ENCODE peak calls at places on chromosomes 6 and 20, in nine cellular contexts. U is pancreas, O is cardiac muscle cell, H is BE2C, N is stomach, E is PC-3, A is ovary, C is uterus, J is right atrium auricular region. R is an unnamed sample.
A peak's percentile ranks its signal among the peaks of the same experiment; 100 is the strongest.

GRCh38 chr6:156595481-156595880 is 181.7 kb upstream of the ARID1B start:
- DNase-seq in U (no peak), O (no peak), H (no peak), N (no peak), E (peak; percentile 15), A (no peak), C (no peak), J (no peak), R (no peak)

GRCh38 chr20:51510169-51510568 is 32.4 kb downstream of the NFATC2 start:
- DNase-seq in U (no peak), O (peak; percentile 35), H (no peak), N (no peak), E (no peak), A (no peak), C (no peak), J (no peak), R (no peak)

GRCh38 chr20:20466341-20466879 is 98.5 kb downstream of the INSM1 start:
- DNase-seq in U (no peak), O (no peak), H (peak; percentile 76), N (no peak), E (no peak), A (no peak), C (no peak), J (no peak), R (no peak)

GRCh38 chr20:2133318-2134183 is 31.9 kb downstream of the STK35 start:
- DNase-seq in U (no peak), O (peak; percentile 42), H (no peak), N (no peak), E (peak; percentile 55), A (no peak), C (peak; percentile 40), J (peak; percentile 77), R (no peak)

GRCh38 chr6:128465368-128466343 is 54.7 kb downstream of the PTPRK start:
- DNase-seq in U (no peak), O (no peak), H (no peak), N (no peak), E (no peak), A (no peak), C (no peak), J (no peak), R (no peak)

GRCh38 chr6:49772296-49772695 is 14.8 kb downstream of the PGK2 start:
- DNase-seq in U (no peak), O (no peak), H (no peak), N (no peak), E (no peak), A (no peak), C (no peak), J (no peak), R (no peak)

GRCh38 chr6:44044154-44044539 is 83.1 kb downstream of the MRPL14 start:
- DNase-seq in U (no peak), O (no peak), H (no peak), N (no peak), E (no peak), A (no peak), C (no peak), J (no peak), R (no peak)

GRCh38 chr20:1577906-1578305 is 20.4 kb upstream of the SIRPD start:
- DNase-seq in U (no peak), O (no peak), H (no peak), N (no peak), E (peak; percentile 1), A (no peak), C (no peak), J (no peak), R (no peak)

DNA sequence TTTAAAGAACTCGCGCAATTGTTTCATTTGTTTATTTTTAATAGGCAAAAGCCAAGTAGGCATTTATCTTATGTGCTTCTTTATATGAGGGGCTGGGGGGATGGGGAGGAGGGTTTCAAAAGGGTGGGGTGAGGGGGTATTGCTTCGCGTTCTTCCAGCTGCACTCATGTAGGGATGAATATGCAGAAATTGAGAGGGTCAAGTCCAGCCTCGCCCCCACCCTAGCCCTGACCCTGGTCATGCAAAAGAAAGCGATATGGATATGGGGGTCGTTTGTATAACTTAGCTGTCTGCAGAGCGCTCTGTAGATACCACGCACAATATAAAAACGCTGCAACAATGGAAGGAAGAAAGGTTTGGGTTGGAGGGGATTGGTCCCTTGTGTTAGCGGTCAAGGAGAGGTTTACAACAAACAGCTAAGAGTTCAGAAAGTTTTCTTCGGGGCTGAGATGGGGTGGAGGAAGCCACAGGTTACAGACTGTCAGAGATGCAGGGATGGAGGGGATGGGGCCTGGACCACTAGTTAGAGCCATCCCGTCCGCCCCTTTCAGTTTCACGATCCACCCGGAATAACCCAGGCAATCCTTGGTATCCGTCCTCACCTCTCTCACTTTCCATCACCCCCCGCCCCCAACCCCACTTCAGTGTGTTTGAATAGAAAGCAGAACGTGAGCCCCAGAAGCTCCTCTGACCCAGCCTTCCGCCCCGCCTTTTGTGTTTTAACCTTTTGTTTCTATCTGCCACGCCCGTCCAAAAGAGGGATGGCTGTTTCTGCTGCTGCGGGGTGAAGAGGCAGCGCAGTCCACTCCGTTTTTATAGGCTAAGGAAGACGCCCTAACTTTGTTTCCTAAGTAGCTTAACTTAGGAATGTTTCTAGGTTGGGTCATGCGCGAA is 73.5 kb downstream of the SOX4 start:
- DNase-seq in U (no peak), O (no peak), H (no peak), N (no peak), E (no peak), A (peak; percentile 50), C (peak; percentile 26), J (no peak), R (no peak)
- H3K4me1 ChIP-seq in U (no peaks in the 10 kb centered on the region), O (no peaks in the 10 kb centered on the region), H (no peaks in the 10 kb centered on the region), N (peaks cover 39% of the 10 kb centered on the region), E (no peaks in the 10 kb centered on the region), A (no peaks in the 10 kb centered on the region), C (no peaks in the 10 kb centered on the region), J (peaks cover 29% of the 10 kb centered on the region), R (peaks cover 9% of the 10 kb centered on the region)

GRCh38 chr6:116108836-116109235 is 8.2 kb downstream of the NT5DC1 start:
- DNase-seq in U (no peak), O (peak; percentile 36), H (peak; percentile 62), N (no peak), E (no peak), A (no peak), C (no peak), J (no peak), R (no peak)

GRCh38 chr6:116115781-116116180 is 10.2 kb downstream of the COL10A1 start:
- DNase-seq in U (no peak), O (no peak), H (no peak), N (no peak), E (peak; percentile 6), A (no peak), C (no peak), J (no peak), R (no peak)

GRCh38 chr6:116106146-116106545 is 5.5 kb downstream of the NT5DC1 start:
- DNase-seq in U (no peak), O (no peak), H (no peak), N (no peak), E (no peak), A (no peak), C (no peak), J (no peak), R (no peak)

GRCh38 chr6:116113386-116113785 is 12.5 kb downstream of the COL10A1 start:
- DNase-seq in U (no peak), O (no peak), H (no peak), N (no peak), E (no peak), A (no peak), C (no peak), J (no peak), R (no peak)

DNA sequence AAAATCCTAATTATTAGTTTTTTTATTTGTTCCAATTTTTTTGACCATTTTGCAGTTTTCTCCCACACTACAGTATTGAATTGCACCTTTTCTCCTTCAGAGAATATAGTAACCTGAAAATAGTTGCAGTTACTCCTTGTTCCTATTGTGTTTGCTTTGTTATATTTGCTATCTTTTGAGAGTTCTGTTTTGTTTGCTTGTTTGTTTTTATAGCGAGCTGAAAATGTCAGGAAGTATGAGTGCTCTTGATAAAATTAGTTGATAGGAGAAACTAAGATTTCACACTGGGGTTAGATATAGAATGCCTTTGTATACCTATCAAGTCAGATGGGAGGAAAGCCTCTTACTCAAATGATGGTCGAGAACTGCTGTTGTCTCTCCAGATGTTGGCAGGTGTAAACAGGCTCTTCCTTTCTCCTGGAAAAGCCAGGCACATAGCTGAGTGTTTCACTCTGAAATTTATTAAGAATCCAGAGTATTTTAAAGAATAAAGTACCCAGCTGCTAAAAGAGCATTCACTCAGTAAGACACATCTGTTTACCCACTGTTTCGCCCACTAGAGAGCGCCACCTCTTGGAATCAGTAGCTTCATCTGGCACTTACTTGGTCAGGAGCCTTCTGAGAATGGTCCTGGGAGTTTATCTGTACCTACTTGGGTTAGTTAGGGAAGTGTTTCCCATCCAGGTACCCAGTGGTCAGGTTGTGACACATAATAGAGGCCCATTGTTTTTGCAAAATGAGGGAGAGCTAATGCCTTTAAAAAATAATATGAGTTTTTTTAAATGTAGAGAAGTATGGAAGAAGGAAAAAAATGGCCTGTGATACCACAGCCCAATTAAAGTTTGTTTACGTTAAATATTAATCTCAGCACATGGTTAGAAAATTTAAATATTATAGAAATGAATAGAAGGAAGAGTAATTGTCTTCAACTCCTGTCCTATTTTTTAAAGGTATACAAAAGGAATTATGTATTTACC is 11.2 kb downstream of the NT5DC1 start:
- DNase-seq in U (no peak), O (peak; percentile 60), H (peak; percentile 63), N (peak; percentile 37), E (peak; percentile 64), A (no peak), C (no peak), J (no peak), R (no peak)
- H3K36me3 ChIP-seq in U (peaks cover 4% of the 10 kb centered on the region), O (peaks cover 17% of the 10 kb centered on the region), H (no peaks in the 10 kb centered on the region), N (peaks cover 77% of the 10 kb centered on the region), E (peaks cover 5% of the 10 kb centered on the region), A (no peaks in the 10 kb centered on the region), C (no peaks in the 10 kb centered on the region), J (peaks cover 43% of the 10 kb centered on the region), R (peaks cover 19% of the 10 kb centered on the region)

GRCh38 chr6:28462401-28462800 is 19.1 kb upstream of the ZSCAN23 start:
- DNase-seq in U (no peak), O (no peak), H (no peak), N (no peak), E (no peak), A (no peak), C (no peak), J (no peak), R (no peak)

DNA sequence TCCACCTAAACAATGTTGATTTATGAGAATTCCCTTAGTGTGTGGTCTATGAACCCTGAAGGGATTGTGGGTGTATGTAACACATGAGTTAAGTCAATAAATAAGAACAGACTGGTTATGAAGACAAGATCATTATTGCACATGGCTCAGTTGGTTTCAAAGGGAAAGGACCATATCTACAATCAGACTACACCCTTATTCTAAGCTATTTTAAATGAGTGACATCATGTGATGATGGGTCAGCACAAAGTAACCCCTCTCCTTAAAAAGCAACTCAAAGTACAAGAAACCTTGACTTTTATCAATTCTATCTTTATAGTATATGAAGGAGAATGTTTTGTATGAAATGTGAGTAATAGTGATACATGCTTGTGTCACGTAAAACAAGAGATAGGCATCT is 15.3 kb upstream of the ZSCAN23 start:
- DNase-seq in U (no peak), O (no peak), H (no peak), N (no peak), E (peak; percentile 25), A (no peak), C (no peak), J (no peak), R (no peak)
- H3K27me3 ChIP-seq in U (peaks cover 44% of the 10 kb centered on the region), O (peaks cover 67% of the 10 kb centered on the region), H (peaks cover 61% of the 10 kb centered on the region), N (peaks cover 14% of the 10 kb centered on the region), E (peaks cover 61% of the 10 kb centered on the region), A (no peaks in the 10 kb centered on the region), C (no peaks in the 10 kb centered on the region), J (no peaks in the 10 kb centered on the region), R (no peaks in the 10 kb centered on the region)

DNA sequence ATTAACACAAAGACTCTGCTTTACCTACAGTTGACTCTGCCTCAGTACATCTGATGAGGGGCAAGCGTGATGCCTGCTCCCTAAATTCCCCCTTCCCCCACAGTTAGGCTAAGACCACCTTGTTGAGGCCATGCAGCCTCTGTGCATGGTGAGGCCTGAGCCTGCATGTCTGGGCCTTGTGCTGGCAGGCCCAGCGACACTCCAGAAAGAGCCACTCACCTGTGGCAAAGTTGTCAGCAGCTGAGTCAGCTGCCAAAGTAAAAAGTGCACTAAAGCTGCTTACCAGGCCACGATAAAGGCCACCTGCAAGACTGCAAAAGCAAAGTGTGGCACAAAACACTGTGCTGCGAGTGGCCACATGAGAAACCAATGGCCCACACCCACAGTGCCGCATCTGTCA is 82.3 kb downstream of the PLEKHG1 start:
- DNase-seq in U (no peak), O (no peak), H (no peak), N (no peak), E (no peak), A (no peak), C (no peak), J (no peak), R (no peak)
- H3K4me1 ChIP-seq in U (no peaks in the 10 kb centered on the region), O (no peaks in the 10 kb centered on the region), H (no peaks in the 10 kb centered on the region), N (peaks cover under 1% of the 10 kb centered on the region), E (no peaks in the 10 kb centered on the region), A (peaks cover 4% of the 10 kb centered on the region), C (no peaks in the 10 kb centered on the region), J (peaks cover 1% of the 10 kb centered on the region), R (peaks cover 29% of the 10 kb centered on the region)

R was measured in lung.